ENCODE peak calls at places on chromosomes 11 and 22, in eight cellular contexts. One of them, this sample, is unnamed.

GRCh38 chr11:65036931-65037330 is 4.1 kb upstream of the SAC3D1 start:
- DNase-seq in posterior cingulate gyrus: peak
- DNase-seq in HCT116: no peak
- DNase-seq in colonic mucosa: no peak
- DNase-seq in T-helper 1 cell: no peak
- DNase-seq in T-helper 2 cell: no peak
- DNase-seq in GM03348: no peak
- DNase-seq in NCI-H1417 treated with DMSO at 0.1 percent for 48 hours: no peak
- DNase-seq in this sample: no peak

GRCh38 chr11:86214710-86215109 is 29.8 kb upstream of the EED start:
- DNase-seq in posterior cingulate gyrus: no peak
- DNase-seq in HCT116: no peak
- DNase-seq in colonic mucosa: no peak
- DNase-seq in T-helper 1 cell: no peak
- DNase-seq in T-helper 2 cell: peak
- DNase-seq in GM03348: no peak
- DNase-seq in NCI-H1417 treated with DMSO at 0.1 percent for 48 hours: no peak
- DNase-seq in this sample: no peak

GRCh38 chr11:118757881-118758399 is 33.0 kb downstream of the DDX6 start:
- DNase-seq in posterior cingulate gyrus: no peak
- DNase-seq in HCT116: no peak
- DNase-seq in colonic mucosa: no peak
- DNase-seq in T-helper 1 cell: no peak
- DNase-seq in T-helper 2 cell: no peak
- DNase-seq in GM03348: no peak
- DNase-seq in NCI-H1417 treated with DMSO at 0.1 percent for 48 hours: no peak
- DNase-seq in this sample: peak

GRCh38 chr11:85444479-85444878 is 182.7 kb downstream of the DLG2 start:
- DNase-seq in posterior cingulate gyrus: no peak
- DNase-seq in HCT116: no peak
- DNase-seq in colonic mucosa: no peak
- DNase-seq in T-helper 1 cell: no peak
- DNase-seq in T-helper 2 cell: no peak
- DNase-seq in GM03348: no peak
- DNase-seq in NCI-H1417 treated with DMSO at 0.1 percent for 48 hours: no peak
- DNase-seq in this sample: no peak

GRCh38 chr22:30426395-30427353 is 1.1 kb downstream of the MTFP1 start:
- DNase-seq in posterior cingulate gyrus: peak
- DNase-seq in HCT116: peak
- DNase-seq in colonic mucosa: peak
- DNase-seq in T-helper 1 cell: peak
- DNase-seq in T-helper 2 cell: peak
- DNase-seq in GM03348: peak
- DNase-seq in NCI-H1417 treated with DMSO at 0.1 percent for 48 hours: no peak
- DNase-seq in this sample: peak

GRCh38 chr11:27722945-27723344 is 22.7 kb upstream of the BDNF start:
- DNase-seq in posterior cingulate gyrus: peak
- DNase-seq in HCT116: no peak
- DNase-seq in colonic mucosa: no peak
- DNase-seq in T-helper 1 cell: no peak
- DNase-seq in T-helper 2 cell: no peak
- DNase-seq in GM03348: peak
- DNase-seq in NCI-H1417 treated with DMSO at 0.1 percent for 48 hours: no peak
- DNase-seq in this sample: no peak

GRCh38 chr22:22110548-22111266 is 128.1 kb upstream of the TOP3B start:
- DNase-seq in posterior cingulate gyrus: peak
- DNase-seq in HCT116: peak
- DNase-seq in colonic mucosa: no peak
- DNase-seq in T-helper 1 cell: no peak
- DNase-seq in T-helper 2 cell: no peak
- DNase-seq in GM03348: peak
- DNase-seq in NCI-H1417 treated with DMSO at 0.1 percent for 48 hours: no peak
- DNase-seq in this sample: peak

GRCh38 chr11:72525466-72525865 is 91.1 kb upstream of the CLPB start:
- DNase-seq in posterior cingulate gyrus: no peak
- DNase-seq in HCT116: no peak
- DNase-seq in colonic mucosa: no peak
- DNase-seq in T-helper 1 cell: no peak
- DNase-seq in T-helper 2 cell: no peak
- DNase-seq in GM03348: peak
- DNase-seq in NCI-H1417 treated with DMSO at 0.1 percent for 48 hours: no peak
- DNase-seq in this sample: no peak

GRCh38 chr11:92848578-92848977 is 120.9 kb upstream of the MTNR1B start:
- DNase-seq in posterior cingulate gyrus: no peak
- DNase-seq in HCT116: no peak
- DNase-seq in colonic mucosa: no peak
- DNase-seq in T-helper 1 cell: no peak
- DNase-seq in T-helper 2 cell: no peak
- DNase-seq in GM03348: no peak
- DNase-seq in NCI-H1417 treated with DMSO at 0.1 percent for 48 hours: no peak
- DNase-seq in this sample: no peak